ENCODE peak calls at places on chromosome 10, in four cellular contexts. One of them, this sample, is unnamed.
A peak's percentile ranks its signal among the peaks of the same experiment; 100 is the strongest.

GRCh38 chr10:88347022-88347421 is 236.1 kb downstream of the RNLS start:
- DNase-seq in tibial nerve: no peak
- DNase-seq in CD8-positive, alpha-beta T cell: no peak
- DNase-seq in spleen: no peak
- DNase-seq in this sample: no peak

GRCh38 chr10:34384363-34384762 is 430.7 kb downstream of the PARD3 start:
- DNase-seq in spleen: no peak
- DNase-seq in CD8-positive, alpha-beta T cell: no peak
- DNase-seq in tibial nerve: no peak
- DNase-seq in this sample: no peak

GRCh38 chr10:48614481-48615383 is 9.9 kb upstream of the ARHGAP22 start:
- DNase-seq in CD8-positive, alpha-beta T cell: no peak
- DNase-seq in tibial nerve: no peak
- DNase-seq in spleen: no peak
- DNase-seq in this sample: no peak

GRCh38 chr10:21020545-21020944 is 123.4 kb upstream of the NEBL start:
- DNase-seq in CD8-positive, alpha-beta T cell: no peak
- DNase-seq in spleen: no peak
- DNase-seq in tibial nerve: no peak
- DNase-seq in this sample: peak; percentile 56

GRCh38 chr10:104424719-104425118 is 71.1 kb downstream of the CFAP58 start:
- DNase-seq in CD8-positive, alpha-beta T cell: no peak
- DNase-seq in spleen: no peak
- DNase-seq in tibial nerve: no peak
- DNase-seq in this sample: no peak

GRCh38 chr10:7033031-7033430 is 377.8 kb downstream of the SFMBT2 start:
- DNase-seq in spleen: no peak
- DNase-seq in tibial nerve: no peak
- DNase-seq in CD8-positive, alpha-beta T cell: no peak
- DNase-seq in this sample: no peak

GRCh38 chr10:110285501-110285900 is 19.2 kb downstream of the SMNDC1 start:
- DNase-seq in tibial nerve: no peak
- DNase-seq in spleen: no peak
- DNase-seq in CD8-positive, alpha-beta T cell: no peak
- DNase-seq in this sample: no peak

GRCh38 chr10:87660484-87661133 is 931 bp downstream of the PAPSS2 start:
- DNase-seq in CD8-positive, alpha-beta T cell: no peak
- DNase-seq in spleen: no peak
- DNase-seq in tibial nerve: peak; percentile 46
- DNase-seq in this sample: no peak

GRCh38 chr10:118963963-118964362 is 65.6 kb upstream of the NANOS1 start:
- DNase-seq in spleen: no peak
- DNase-seq in tibial nerve: no peak
- DNase-seq in CD8-positive, alpha-beta T cell: no peak
- DNase-seq in this sample: no peak

GRCh38 chr10:49571419-49571818 is 32.5 kb upstream of the ERCC6 start:
- DNase-seq in CD8-positive, alpha-beta T cell: no peak
- DNase-seq in tibial nerve: no peak
- DNase-seq in spleen: no peak
- DNase-seq in this sample: no peak

GRCh38 chr10:6499974-6500373 is 80.1 kb downstream of the PRKCQ start:
- DNase-seq in CD8-positive, alpha-beta T cell: no peak
- DNase-seq in tibial nerve: no peak
- DNase-seq in spleen: no peak
- DNase-seq in this sample: no peak

GRCh38 chr10:101011517-101012423 is 12.2 kb downstream of the LZTS2 start:
- DNase-seq in CD8-positive, alpha-beta T cell: no peak
- DNase-seq in spleen: peak; percentile 74
- DNase-seq in tibial nerve: no peak
- DNase-seq in this sample: no peak

GRCh38 chr10:98349508-98349922 is 65.5 kb downstream of the PYROXD2 start:
- DNase-seq in tibial nerve: peak; percentile 40
- DNase-seq in spleen: no peak
- DNase-seq in CD8-positive, alpha-beta T cell: no peak
- DNase-seq in this sample: no peak

GRCh38 chr10:72808001-72808400 is 85.5 kb upstream of the OIT3 start:
- DNase-seq in tibial nerve: no peak
- DNase-seq in spleen: no peak
- DNase-seq in CD8-positive, alpha-beta T cell: no peak
- DNase-seq in this sample: no peak

GRCh38 chr10:60290558-60290957 is 99.1 kb downstream of the ANK3 start:
- DNase-seq in spleen: no peak
- DNase-seq in tibial nerve: no peak
- DNase-seq in CD8-positive, alpha-beta T cell: no peak
- DNase-seq in this sample: no peak

GRCh38 chr10:4822208-4822607 is 3.8 kb upstream of the AKR1E2 start:
- DNase-seq in tibial nerve: no peak
- DNase-seq in spleen: no peak
- DNase-seq in CD8-positive, alpha-beta T cell: no peak
- DNase-seq in this sample: no peak

GRCh38 chr10:118571123-118571522 is 24.3 kb downstream of the PRLHR start:
- DNase-seq in spleen: no peak
- DNase-seq in tibial nerve: peak; percentile 52
- DNase-seq in CD8-positive, alpha-beta T cell: no peak
- DNase-seq in this sample: no peak

GRCh38 chr10:128843972-128844371 is 623.1 kb upstream of the MGMT start:
- DNase-seq in spleen: no peak
- DNase-seq in CD8-positive, alpha-beta T cell: no peak
- DNase-seq in tibial nerve: no peak
- DNase-seq in this sample: no peak

GRCh38 chr10:90775351-90776028 is 82.3 kb downstream of the HTR7 start:
- DNase-seq in tibial nerve: no peak
- DNase-seq in spleen: no peak
- DNase-seq in CD8-positive, alpha-beta T cell: no peak
- DNase-seq in this sample: no peak

GRCh38 chr10:58513189-58514101 is 773 bp downstream of the BICC1 start:
- DNase-seq in tibial nerve: peak; percentile 75
- DNase-seq in spleen: peak; percentile 81
- DNase-seq in CD8-positive, alpha-beta T cell: no peak
- DNase-seq in this sample: peak; percentile 52

GRCh38 chr10:31604646-31605170 is 285.7 kb downstream of the ZEB1 start:
- DNase-seq in CD8-positive, alpha-beta T cell: no peak
- DNase-seq in tibial nerve: no peak
- DNase-seq in spleen: no peak
- DNase-seq in this sample: no peak

GRCh38 chr10:31606841-31607240 is 287.8 kb downstream of the ZEB1 start:
- DNase-seq in tibial nerve: no peak
- DNase-seq in CD8-positive, alpha-beta T cell: no peak
- DNase-seq in spleen: no peak
- DNase-seq in this sample: no peak

GRCh38 chr10:31605426-31605825 is 286.4 kb downstream of the ZEB1 start:
- DNase-seq in CD8-positive, alpha-beta T cell: no peak
- DNase-seq in spleen: no peak
- DNase-seq in tibial nerve: no peak
- DNase-seq in this sample: no peak

GRCh38 chr10:31607481-31607880 is 288.5 kb downstream of the ZEB1 start:
- DNase-seq in tibial nerve: no peak
- DNase-seq in spleen: no peak
- DNase-seq in CD8-positive, alpha-beta T cell: no peak
- DNase-seq in this sample: no peak

GRCh38 chr10:31605846-31606543 is 287.0 kb downstream of the ZEB1 start:
- DNase-seq in CD8-positive, alpha-beta T cell: no peak
- DNase-seq in spleen: no peak
- DNase-seq in tibial nerve: no peak
- DNase-seq in this sample: no peak
- H3K27ac ChIP-seq in CD8-positive, alpha-beta T cell: no peak overlapping the region
- H3K27ac ChIP-seq in spleen: no peak overlapping the region
- H3K27ac ChIP-seq in tibial nerve: no peak overlapping the region
- H3K27ac ChIP-seq in this sample: no peak overlapping the region

GRCh38 chr10:63429280-63429679 is 36.5 kb downstream of the JMJD1C start:
- DNase-seq in spleen: no peak
- DNase-seq in tibial nerve: no peak
- DNase-seq in CD8-positive, alpha-beta T cell: no peak
- DNase-seq in this sample: no peak
- H3K27ac ChIP-seq in spleen: no peak overlapping the region
- H3K27ac ChIP-seq in tibial nerve: peak overlapping the region; percentile 33
- H3K27ac ChIP-seq in CD8-positive, alpha-beta T cell: no peak overlapping the region
- H3K27ac ChIP-seq in this sample: no peak overlapping the region

GRCh38 chr10:75371010-75371409 is 30.6 kb downstream of the ZNF503 start:
- DNase-seq in spleen: no peak
- DNase-seq in tibial nerve: no peak
- DNase-seq in CD8-positive, alpha-beta T cell: no peak
- DNase-seq in this sample: no peak

GRCh38 chr10:75363431-75363830 is 38.1 kb downstream of the ZNF503 start:
- DNase-seq in CD8-positive, alpha-beta T cell: no peak
- DNase-seq in spleen: no peak
- DNase-seq in tibial nerve: no peak
- DNase-seq in this sample: no peak

DNA sequence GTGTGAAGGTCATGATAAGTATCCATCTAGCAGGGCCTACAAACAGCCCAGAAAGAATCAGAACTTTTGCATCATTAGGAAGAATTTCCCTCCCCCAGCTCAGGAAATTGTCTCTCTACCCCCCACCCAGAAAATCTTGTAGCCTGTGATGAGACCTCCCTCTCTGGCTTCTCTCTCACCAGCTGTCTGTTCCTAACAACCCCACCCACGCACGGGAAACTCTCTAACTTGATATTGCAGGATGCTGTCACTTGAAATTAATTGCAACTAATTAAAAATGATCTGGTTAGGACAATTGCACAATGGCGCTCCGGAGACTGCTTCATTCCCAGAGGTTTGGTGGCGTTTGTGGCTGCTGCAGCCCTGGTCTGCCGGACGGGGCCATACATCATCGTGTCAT is 34.5 kb downstream of the ZNF503 start:
- DNase-seq in spleen: no peak
- DNase-seq in CD8-positive, alpha-beta T cell: no peak
- DNase-seq in tibial nerve: no peak
- DNase-seq in this sample: no peak
- H3K27ac ChIP-seq in spleen: no peak overlapping the region
- H3K27ac ChIP-seq in CD8-positive, alpha-beta T cell: no peak overlapping the region
- H3K27ac ChIP-seq in tibial nerve: no peak overlapping the region
- H3K27ac ChIP-seq in this sample: no peak overlapping the region

DNA sequence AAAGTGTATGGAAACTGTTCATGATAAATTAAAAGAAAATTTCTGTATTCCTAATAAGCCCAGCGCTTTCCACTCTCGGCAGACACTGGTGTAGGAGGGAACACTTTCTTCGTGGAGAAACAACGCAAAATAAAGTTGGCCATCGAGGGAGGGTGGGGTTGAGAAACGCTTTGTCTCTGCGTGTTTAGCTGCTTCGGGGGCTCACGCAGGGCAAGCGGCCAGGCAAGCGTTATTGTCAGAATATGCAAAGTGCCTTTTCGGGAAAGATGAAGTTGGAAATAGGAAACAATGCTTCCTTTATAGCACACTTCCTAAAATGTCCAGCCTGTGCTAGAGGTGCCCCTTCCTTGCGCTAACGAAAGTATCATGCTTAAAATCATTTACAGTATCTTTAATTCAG is 1.9 kb upstream of the EBF3 start:
- DNase-seq in CD8-positive, alpha-beta T cell: no peak
- DNase-seq in tibial nerve: no peak
- DNase-seq in spleen: no peak
- DNase-seq in this sample: no peak
- H3K27ac ChIP-seq in CD8-positive, alpha-beta T cell: no peak overlapping the region
- H3K27ac ChIP-seq in tibial nerve: peak overlapping the region; percentile 84
- H3K27ac ChIP-seq in spleen: no peak overlapping the region
- H3K27ac ChIP-seq in this sample: no peak overlapping the region